ENCODE peak calls at places on chromosome 5, in ten cellular contexts. N is MM.1S, P is HFF-Myc, H is tibial nerve, I is epithelial cell of esophagus, B is fibroblast of the aortic adventitia, C is brain microvascular endothelial cell, A is BE2C, S is AG04450, X is mammary epithelial cell. T is an unnamed sample.

GRCh38 chr5:33937700-33938506 is 1.7 kb downstream of the RXFP3 start:
- DNase-seq in N (no peak), P (no peak), H (no peak), I (no peak), B (no peak), C (no peak), A (no peak), S (no peak), X (no peak), T (no peak)

GRCh38 chr5:168227973-168228615 is 63.4 kb upstream of the WWC1 start:
- DNase-seq in N (no peak), P (no peak), H (no peak), I (no peak), B (peak; percentile 13), C (no peak), A (no peak), S (no peak), X (no peak), T (no peak)

GRCh38 chr5:110790673-110791072 is 51.9 kb downstream of the SLC25A46 start:
- DNase-seq in N (no peak), P (peak; percentile 7), H (no peak), I (peak; percentile 68), B (peak; percentile 91), C (peak; percentile 68), A (no peak), S (peak; percentile 62), X (peak; percentile 20), T (no peak)

GRCh38 chr5:57386958-57387357 is 95.7 kb downstream of the ACTBL2 start:
- DNase-seq in N (no peak), P (no peak), H (no peak), I (peak; percentile 56), B (peak; percentile 72), C (peak; percentile 34), A (no peak), S (no peak), X (peak; percentile 11), T (no peak)

GRCh38 chr5:127804886-127805426 is 101.8 kb downstream of the CCDC192 start:
- DNase-seq in N (no peak), P (no peak), H (no peak), I (peak; percentile 81), B (no peak), C (no peak), A (no peak), S (no peak), X (peak; percentile 25), T (no peak)

GRCh38 chr5:122743231-122743630 is 31.6 kb upstream of the SNX2 start:
- DNase-seq in N (no peak), P (no peak), H (no peak), I (no peak), B (no peak), C (no peak), A (no peak), S (no peak), X (no peak), T (no peak)

GRCh38 chr5:34500236-34500836 is 155.8 kb upstream of the RAI14 start:
- DNase-seq in N (no peak), P (no peak), H (no peak), I (peak; percentile 70), B (peak; percentile 61), C (no peak), A (no peak), S (no peak), X (no peak), T (no peak)

GRCh38 chr5:122408592-122409219 is 96.7 kb downstream of the SNCAIP start:
- DNase-seq in N (no peak), P (no peak), H (no peak), I (no peak), B (no peak), C (no peak), A (no peak), S (no peak), X (no peak), T (no peak)

GRCh38 chr5:35683466-35683865 is 65.8 kb downstream of the SPEF2 start:
- DNase-seq in N (no peak), P (no peak), H (no peak), I (no peak), B (no peak), C (no peak), A (no peak), S (no peak), X (no peak), T (no peak)

GRCh38 chr5:125401724-125402622 is 655.5 kb upstream of the ZNF608 start:
- DNase-seq in N (no peak), P (no peak), H (no peak), I (peak; percentile 53), B (no peak), C (no peak), A (no peak), S (no peak), X (peak; percentile 35), T (no peak)

GRCh38 chr5:134410822-134411221 is 859 bp downstream of the CDKN2AIPNL start:
- DNase-seq in N (no peak), P (no peak), H (no peak), I (no peak), B (no peak), C (no peak), A (no peak), S (no peak), X (no peak), T (no peak)

GRCh38 chr5:89722538-89722937 is 687.0 kb downstream of the CETN3 start:
- DNase-seq in N (no peak), P (no peak), H (no peak), I (no peak), B (no peak), C (no peak), A (no peak), S (no peak), X (no peak), T (no peak)

GRCh38 chr5:132821791-132822190 is 8.7 kb downstream of the SHROOM1 start:
- DNase-seq in N (no peak), P (no peak), H (no peak), I (no peak), B (peak; percentile 30), C (no peak), A (no peak), S (peak; percentile 53), X (no peak), T (no peak)

GRCh38 chr5:84032404-84032803 is 311.7 kb upstream of the HAPLN1 start:
- DNase-seq in N (no peak), P (no peak), H (no peak), I (no peak), B (peak; percentile 39), C (no peak), A (no peak), S (no peak), X (no peak), T (no peak)

DNA sequence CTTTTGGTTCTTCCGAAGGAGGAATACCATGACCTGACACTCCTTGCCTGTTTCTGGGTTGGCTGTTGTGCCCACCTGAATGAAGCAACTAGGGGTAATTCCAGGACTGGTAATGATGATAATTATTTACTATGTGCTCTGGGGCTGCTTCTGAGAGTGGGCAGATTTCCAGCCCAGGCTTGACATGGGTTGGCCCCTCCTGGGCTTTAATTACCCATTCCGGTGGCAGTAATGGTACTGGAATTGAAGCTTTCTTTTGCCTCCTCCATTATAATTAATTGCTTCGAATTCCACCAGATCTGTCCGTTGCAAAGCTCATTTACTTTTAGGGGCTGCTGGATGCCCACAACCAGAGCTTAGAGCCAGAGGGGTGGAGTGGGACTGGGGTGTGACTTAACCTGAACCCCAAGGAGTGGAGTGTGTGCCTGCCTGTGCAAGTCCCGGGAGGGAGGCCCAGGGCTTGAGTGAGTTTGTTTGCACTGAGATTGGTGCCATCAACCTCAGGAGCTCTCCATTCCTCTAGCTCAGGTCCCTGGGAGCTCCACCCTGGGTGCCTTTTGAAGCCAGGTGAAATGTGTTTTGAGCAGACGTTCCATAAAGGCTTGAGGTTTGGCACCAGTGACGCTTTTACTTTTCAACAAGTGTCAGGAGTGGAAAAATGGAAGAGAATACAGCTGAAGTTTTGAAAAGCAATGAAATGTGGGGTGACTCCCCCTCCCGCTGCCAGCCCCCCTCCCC is 214.6 kb downstream of the PDZD2 start:
- DNase-seq in N (no peak), P (no peak), H (no peak), I (peak; percentile 28), B (no peak), C (no peak), A (no peak), S (no peak), X (peak; percentile 12), T (no peak)
- H3K4me3 ChIP-seq in N (no peak overlapping the region), P (no peak overlapping the region), H (peak overlapping the region; percentile 56), I (no peak overlapping the region), B (no peak overlapping the region), C (no peak overlapping the region), A (no peak overlapping the region), S (no peak overlapping the region), X (no peak overlapping the region), T (no peak overlapping the region)

DNA sequence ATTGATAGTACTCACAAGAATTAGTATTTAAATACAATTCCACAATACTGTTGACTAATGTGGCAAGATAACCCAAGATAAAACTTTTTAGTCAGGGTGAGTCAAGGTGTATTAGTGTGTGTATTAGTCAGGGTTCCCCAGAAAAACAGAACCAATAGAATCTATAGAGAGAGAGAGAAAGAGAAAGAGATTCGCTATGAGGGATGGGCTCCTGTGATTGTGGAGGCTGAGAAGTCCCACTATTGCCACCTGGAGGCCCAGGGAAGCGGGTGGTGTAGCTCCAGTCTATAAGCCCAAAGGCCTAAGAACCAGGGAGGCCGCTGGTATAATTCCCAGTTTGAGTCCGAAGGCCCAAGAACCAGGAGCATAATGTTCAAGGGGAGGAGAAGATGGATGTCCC is 10.0 kb upstream of the SHISAL2B start:
- DNase-seq in N (no peak), P (no peak), H (no peak), I (peak; percentile 29), B (peak; percentile 13), C (peak; percentile 14), A (peak; percentile 12), S (no peak), X (peak; percentile 48), T (no peak)
- TF ChIP-seq CTCF in N (no peak), P (peak; percentile 35), H (no peak), I (peak; percentile 9), B (peak; percentile 39), C (peak; percentile 64), A (peak; percentile 31), S (peak; percentile 23), X (peak; percentile 8), T (peak; percentile 21)

DNA sequence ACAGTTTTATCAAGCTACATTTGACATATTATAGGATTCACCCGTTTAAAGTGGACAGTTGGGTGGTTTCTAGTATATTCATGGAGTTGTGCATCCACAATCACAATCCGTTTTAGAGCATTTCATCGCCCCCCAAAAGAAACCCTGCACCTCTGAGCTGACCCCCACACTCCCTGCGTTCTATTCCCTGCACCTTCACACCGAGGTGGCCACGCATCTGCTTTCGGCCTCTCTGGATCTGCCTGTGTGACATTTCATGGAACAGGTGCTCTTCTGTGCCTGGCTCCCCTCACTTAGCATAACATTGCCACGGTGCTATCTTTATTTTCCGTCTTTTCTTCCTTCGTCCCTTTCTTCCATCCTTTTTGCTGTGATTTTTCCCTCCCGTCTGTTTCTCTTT is 32.7 kb downstream of the HRH2 start:
- DNase-seq in N (no peak), P (no peak), H (no peak), I (no peak), B (no peak), C (no peak), A (no peak), S (no peak), X (no peak), T (no peak)
- H3K4me3 ChIP-seq in N (no peak overlapping the region), P (no peak overlapping the region), H (no peak overlapping the region), I (no peak overlapping the region), B (no peak overlapping the region), C (no peak overlapping the region), A (no peak overlapping the region), S (no peak overlapping the region), X (no peak overlapping the region), T (no peak overlapping the region)

DNA sequence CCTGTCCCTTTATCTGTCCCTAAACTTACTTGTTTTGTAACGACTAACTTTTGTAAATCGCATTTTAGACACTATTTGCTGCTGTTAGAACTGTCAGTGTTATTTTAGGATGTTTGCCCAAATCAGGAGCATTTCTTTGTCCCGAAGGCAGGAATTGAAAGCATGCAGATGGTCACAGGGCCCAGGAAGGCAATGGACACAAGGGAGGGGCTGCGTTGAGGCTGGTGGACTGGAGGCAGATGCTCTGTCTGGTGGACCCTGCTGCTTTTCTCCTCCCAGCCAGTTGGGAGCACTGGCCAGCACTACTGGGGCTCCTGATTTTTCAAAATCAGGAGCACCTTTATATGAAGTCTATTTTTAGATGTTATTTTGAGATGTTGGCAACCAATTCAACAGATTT is 31.7 kb downstream of the DOCK2 start:
- DNase-seq in N (no peak), P (no peak), H (no peak), I (no peak), B (peak; percentile 35), C (no peak), A (no peak), S (no peak), X (no peak), T (no peak)
- TF ChIP-seq CTCF in N (no peak), P (no peak), H (no peak), I (no peak), B (peak; percentile 11), C (peak; percentile 27), A (no peak), S (no peak), X (no peak), T (peak; percentile 34)